ENCODE peak calls at places on chromosomes 3 and 15, in nine cellular contexts. A is tibial artery, T is GM23338, O is KG1, E is ovary, M is left ventricle myocardium inferior, C is H9, W is midbrain, K is RWPE1. B is an unnamed sample.

GRCh38 chr3:71185733-71186455 is 397.6 kb downstream of the FOXP1 start:
- DNase-seq in A (no peak), T (no peak), O (no peak), E (no peak), M (no peak), C (no peak), W (no peak), K (peak; percentile 13), B (no peak)

GRCh38 chr3:191151653-191152052 is 47.4 kb upstream of the OSTN start:
- DNase-seq in A (no peak), T (no peak), O (no peak), E (no peak), M (no peak), C (no peak), W (no peak), K (no peak), B (no peak)

GRCh38 chr3:23992051-23992628 is 47.1 kb downstream of the NR1D2 start:
- DNase-seq in A (no peak), T (peak; percentile 41), O (no peak), E (no peak), M (no peak), C (no peak), W (peak; percentile 86), K (no peak), B (no peak)

GRCh38 chr3:159902531-159903314 is 85.9 kb upstream of the IL12A start:
- DNase-seq in A (no peak), T (peak; percentile 9), O (no peak), E (no peak), M (no peak), C (no peak), W (no peak), K (no peak), B (no peak)

GRCh38 chr15:79811406-79812405 is 85.1 kb downstream of the MTHFS start:
- DNase-seq in A (peak; percentile 76), T (no peak), O (no peak), E (peak; percentile 87), M (peak; percentile 74), C (no peak), W (peak; percentile 25), K (peak; percentile 20), B (no peak)

GRCh38 chr3:34198309-34198708 is 399.9 kb downstream of the PDCD6IP start:
- DNase-seq in A (no peak), T (no peak), O (no peak), E (no peak), M (no peak), C (no peak), W (no peak), K (no peak), B (no peak)

GRCh38 chr3:147903037-147903436 is 493.9 kb downstream of the ZIC1 start:
- DNase-seq in A (no peak), T (peak; percentile 26), O (no peak), E (no peak), M (no peak), C (no peak), W (no peak), K (no peak), B (no peak)

GRCh38 chr3:67460841-67461240 is 193.6 kb downstream of the SUCLG2 start:
- DNase-seq in A (no peak), T (no peak), O (no peak), E (no peak), M (no peak), C (no peak), W (no peak), K (no peak), B (no peak)

GRCh38 chr3:46693038-46693896 is at the start of gene ALS2CL:
- DNase-seq in A (peak; percentile 81), T (peak; percentile 77), O (no peak), E (peak; percentile 50), M (peak; percentile 64), C (peak; percentile 77), W (no peak), K (peak; percentile 73), B (no peak)

B was measured in epithelial cell of proximal tubule.